ENCODE peak calls at places on chromosomes 7 and 10, in four cellular contexts. X is upper lobe of right lung, B is suprapubic skin, G is colonic mucosa. H is an unnamed sample.

GRCh38 chr7:47935336-47935735 is 12.9 kb downstream of the PKD1L1 start:
- DNase-seq in X (no peak), B (no peak), G (no peak), H (no peak)

GRCh38 chr7:17991866-17992648 is 35.6 kb downstream of the PRPS1L1 start:
- DNase-seq in X (no peak), B (no peak), G (peak), H (no peak)

GRCh38 chr10:31932838-31933237 is 4.2 kb upstream of the ARHGAP12 start:
- DNase-seq in X (no peak), B (no peak), G (no peak), H (no peak)

GRCh38 chr10:14507721-14508120 is 177.0 kb upstream of the FRMD4A start:
- DNase-seq in X (no peak), B (no peak), G (no peak), H (no peak)

GRCh38 chr10:63703113-63703670 is 182.0 kb downstream of the REEP3 start:
- DNase-seq in X (no peak), B (no peak), G (no peak), H (no peak)

GRCh38 chr7:35331730-35332678 is 78.1 kb upstream of the TBX20 start:
- DNase-seq in X (no peak), B (no peak), G (no peak), H (no peak)

GRCh38 chr7:47521041-47521795 is 60.7 kb downstream of the TNS3 start:
- DNase-seq in X (no peak), B (no peak), G (no peak), H (peak)

GRCh38 chr10:14062528-14063260 is 268.0 kb downstream of the FRMD4A start:
- DNase-seq in X (no peak), B (no peak), G (no peak), H (no peak)

GRCh38 chr10:543862-544822 is 145.3 kb downstream of the DIP2C start:
- DNase-seq in X (no peak), B (no peak), G (no peak), H (no peak)

GRCh38 chr10:4947635-4948596 is 15.3 kb upstream of the AKR1C1 start:
- DNase-seq in X (no peak), B (no peak), G (no peak), H (no peak)

GRCh38 chr10:48406204-48406603 is 99.7 kb downstream of the MAPK8 start:
- DNase-seq in X (no peak), B (no peak), G (no peak), H (no peak)

GRCh38 chr7:40570218-40570617 is 435.4 kb downstream of the SUGCT start:
- DNase-seq in X (no peak), B (no peak), G (no peak), H (no peak)

GRCh38 chr10:46520941-46521340 is 35.5 kb downstream of the GPRIN2 start:
- DNase-seq in X (peak), B (peak), G (peak), H (peak)

GRCh38 chr10:72784551-72785421 is 92.8 kb downstream of the MCU start:
- DNase-seq in X (no peak), B (no peak), G (peak), H (no peak)